ENCODE peak calls at places on chromosomes 4 and X, in five cellular contexts. G is stromal cell of bone marrow, A is posterior cingulate gyrus, K is neural crest cell, M is NCI-H1092 treated with DMSO at 0.1 percent for 48 hours. D is an unnamed sample.

GRCh38 chr4:168167714-168168284 is 75.5 kb downstream of the ANXA10 start:
- DNase-seq in G (peak; percentile 12), A (no peak), K (no peak), M (no peak), D (no peak)

GRCh38 chr4:140267576-140267975 is 105.9 kb upstream of the SCOC start:
- DNase-seq in G (no peak), A (no peak), K (no peak), M (no peak), D (no peak)

GRCh38 chr4:174255790-174256189 is 27.7 kb downstream of the FBXO8 start:
- DNase-seq in G (no peak), A (no peak), K (no peak), M (no peak), D (no peak)

GRCh38 chrX:72540318-72540717 is 32.3 kb downstream of the HDAC8 start:
- DNase-seq in G (no peak), A (no peak), K (no peak), M (peak; percentile 44), D (no peak)

GRCh38 chrX:39065051-39065871 is 264.0 kb downstream of the MID1IP1 start:
- DNase-seq in G (no peak), A (peak; percentile 80), K (peak; percentile 4), M (peak; percentile 96), D (peak; percentile 33)

GRCh38 chrX:103941201-103941975 is 21.0 kb upstream of the TMSB15B start:
- DNase-seq in G (no peak), A (no peak), K (no peak), M (peak; percentile 28), D (no peak)

GRCh38 chr4:176276710-176277109 is 7.7 kb upstream of the ASB5 start:
- DNase-seq in G (no peak), A (no peak), K (no peak), M (no peak), D (no peak)

GRCh38 chr4:90951037-90951436 is 823.8 kb downstream of the CCSER1 start:
- DNase-seq in G (no peak), A (no peak), K (no peak), M (no peak), D (no peak)

GRCh38 chrX:68060506-68061205 is 372.6 kb downstream of the OPHN1 start:
- DNase-seq in G (no peak), A (no peak), K (no peak), M (no peak), D (no peak)

GRCh38 chrX:44580466-44580865 is 37.8 kb upstream of the FUNDC1 start:
- DNase-seq in G (peak; percentile 2), A (no peak), K (no peak), M (no peak), D (no peak)

GRCh38 chr4:83062748-83063147 is 27.8 kb downstream of the COPS4 start:
- DNase-seq in G (no peak), A (no peak), K (no peak), M (no peak), D (no peak)

GRCh38 chr4:2487632-2488031 is 18.7 kb downstream of the RNF4 start:
- DNase-seq in G (no peak), A (no peak), K (no peak), M (no peak), D (no peak)

GRCh38 chr4:85147481-85148076 is 181.1 kb upstream of the WDFY3 start:
- DNase-seq in G (peak; percentile 45), A (peak; percentile 70), K (peak; percentile 10), M (peak; percentile 85), D (peak; percentile 3)

GRCh38 chrX:83510466-83511181 is 2.5 kb downstream of the POU3F4 start:
- DNase-seq in G (no peak), A (no peak), K (no peak), M (no peak), D (no peak)

GRCh38 chr4:183299464-183299863 is 20.6 kb downstream of the CLDN22 start:
- DNase-seq in G (no peak), A (no peak), K (no peak), M (no peak), D (no peak)

GRCh38 chr4:98517444-98518021 is 140.9 kb downstream of the TSPAN5 start:
- DNase-seq in G (no peak), A (no peak), K (no peak), M (no peak), D (no peak)

GRCh38 chr4:76179398-76180318 is 31.5 kb upstream of the NUP54 start:
- DNase-seq in G (peak; percentile 47), A (peak; percentile 93), K (peak; percentile 83), M (peak; percentile 85), D (peak; percentile 47)

GRCh38 chrX:53440631-53441517 is 6.7 kb upstream of the HSD17B10 start:
- DNase-seq in G (peak; percentile 36), A (peak; percentile 71), K (no peak), M (peak; percentile 69), D (no peak)

GRCh38 chr4:73815145-73815544 is 21.3 kb upstream of the CXCL6 start:
- DNase-seq in G (no peak), A (no peak), K (no peak), M (peak; percentile 26), D (no peak)

GRCh38 chr4:181745933-181746627 is 497.1 kb upstream of the TENM3 start:
- DNase-seq in G (no peak), A (no peak), K (no peak), M (peak; percentile 22), D (no peak)

GRCh38 chr4:88138561-88138960 is 19.9 kb downstream of the ABCG2 start:
- DNase-seq in G (peak; percentile 43), A (no peak), K (no peak), M (no peak), D (no peak)

GRCh38 chr4:102639602-102640001 is 121.2 kb downstream of the MANBA start:
- DNase-seq in G (no peak), A (no peak), K (no peak), M (no peak), D (no peak)

GRCh38 chr4:5992171-5993062 is 25.8 kb downstream of the C4orf50 start:
- DNase-seq in G (no peak), A (no peak), K (no peak), M (peak; percentile 71), D (no peak)

GRCh38 chr4:137676357-137676998 is 144.2 kb upstream of the PCDH18 start:
- DNase-seq in G (no peak), A (no peak), K (no peak), M (no peak), D (no peak)

GRCh38 chrX:106927700-106928099 is 7.5 kb downstream of the CLDN2 start:
- DNase-seq in G (no peak), A (no peak), K (no peak), M (no peak), D (no peak)

GRCh38 chr4:88240297-88240714 is 44.1 kb downstream of the PPM1K start:
- DNase-seq in G (no peak), A (no peak), K (no peak), M (no peak), D (no peak)

GRCh38 chr4:153713840-153714239 is 29.8 kb downstream of the TLR2 start:
- DNase-seq in G (peak; percentile 7), A (no peak), K (no peak), M (no peak), D (no peak)

GRCh38 chr4:54542540-54543041 is 115.2 kb upstream of the KIT start:
- DNase-seq in G (no peak), A (no peak), K (no peak), M (no peak), D (no peak)

GRCh38 chrX:22147214-22147613 is 115.1 kb downstream of the PHEX start:
- DNase-seq in G (no peak), A (no peak), K (no peak), M (no peak), D (no peak)

GRCh38 chr4:102867278-102868152 is 1.3 kb upstream of the CISD2 start:
- DNase-seq in G (no peak), A (no peak), K (no peak), M (no peak), D (no peak)

GRCh38 chr4:181301735-181302380 is 941.3 kb upstream of the TENM3 start:
- DNase-seq in G (no peak), A (no peak), K (no peak), M (peak; percentile 78), D (no peak)

GRCh38 chrX:63511361-63511760 is 160.2 kb upstream of the SPIN4 start:
- DNase-seq in G (no peak), A (no peak), K (no peak), M (no peak), D (no peak)